ENCODE peak calls at places on chromosomes 1 and 21, in four cellular contexts. I, D, N and X are unnamed samples.

GRCh38 chr1:219387211-219387610 is 213.5 kb downstream of the LYPLAL1 start:
- DNase-seq in D (no peak), N (no peak), I (no peak), X (no peak)

GRCh38 chr1:94961994-94962744 is 35.3 kb upstream of the CNN3 start:
- DNase-seq in I (no peak), D (no peak), N (no peak), X (no peak)

GRCh38 chr1:211581521-211581920 is 2.6 kb upstream of the SLC30A1 start:
- DNase-seq in N (no peak), D (no peak), I (no peak), X (no peak)

GRCh38 chr1:6116137-6116536 is 64.0 kb downstream of the CHD5 start:
- DNase-seq in N (no peak), D (no peak), I (peak; percentile 57), X (no peak)

GRCh38 chr1:1527092-1527816 is 13.2 kb downstream of the TMEM240 start:
- DNase-seq in I (no peak), N (no peak), D (no peak), X (no peak)

GRCh38 chr1:83860506-83861221 is 138.3 kb downstream of the TTLL7 start:
- DNase-seq in I (peak; percentile 44), D (peak; percentile 87), N (peak; percentile 90), X (no peak)

GRCh38 chr1:226711976-226712778 is 26.9 kb downstream of the ITPKB start:
- DNase-seq in I (no peak), N (no peak), D (no peak), X (no peak)

GRCh38 chr1:21541835-21542234 is 32.6 kb downstream of the ALPL start:
- DNase-seq in N (no peak), I (no peak), D (no peak), X (no peak)

GRCh38 chr1:6342031-6342430 is 51.5 kb downstream of the ACOT7 start:
- DNase-seq in D (no peak), I (no peak), N (no peak), X (no peak)

GRCh38 chr1:17833661-17834501 is 78.7 kb downstream of the ACTL8 start:
- DNase-seq in D (no peak), I (no peak), N (no peak), X (no peak)

GRCh38 chr1:170711682-170712081 is 47.8 kb downstream of the PRRX1 start:
- DNase-seq in N (no peak), D (no peak), I (peak; percentile 83), X (no peak)

GRCh38 chr1:3441449-3441848 is 13.0 kb upstream of the ARHGEF16 start:
- DNase-seq in N (no peak), D (no peak), I (no peak), X (no peak)

GRCh38 chr1:16976966-16977365 is 3.5 kb downstream of the MFAP2 start:
- DNase-seq in I (no peak), N (no peak), D (no peak), X (no peak)

GRCh38 chr1:85330206-85330605 is 53.8 kb upstream of the BCL10 start:
- DNase-seq in I (peak; percentile 85), D (no peak), N (no peak), X (peak; percentile 93)

GRCh38 chr1:217048104-217048707 is 325.0 kb upstream of the ESRRG start:
- DNase-seq in D (no peak), I (no peak), N (no peak), X (no peak)

GRCh38 chr21:44365251-44365966 is 12.0 kb downstream of the TRPM2 start:
- DNase-seq in I (no peak), N (no peak), D (no peak), X (no peak)

GRCh38 chr1:89952021-89952995 is 42.6 kb upstream of the ZNF326 start:
- DNase-seq in I (no peak), D (no peak), N (no peak), X (no peak)

GRCh38 chr1:83819436-83819835 is 179.5 kb downstream of the TTLL7 start:
- DNase-seq in D (no peak), N (no peak), I (no peak), X (no peak)

GRCh38 chr1:119737040-119737682 is 25.4 kb downstream of the PHGDH start:
- DNase-seq in D (peak; percentile 40), N (no peak), I (no peak), X (peak; percentile 56)

GRCh38 chr1:209803568-209803967 is 2.4 kb downstream of the IRF6 start:
- DNase-seq in I (no peak), N (no peak), D (no peak), X (no peak)

GRCh38 chr21:38286739-38287426 is 30.1 kb downstream of the KCNJ15 start:
- DNase-seq in D (no peak), I (no peak), N (no peak), X (no peak)

GRCh38 chr1:31376374-31377134 is 3.7 kb upstream of the FABP3 start:
- DNase-seq in N (no peak), D (no peak), I (peak; percentile 59), X (no peak)

GRCh38 chr1:61358770-61359455 is 276.6 kb downstream of the NFIA start:
- DNase-seq in N (no peak), I (peak; percentile 63), D (no peak), X (no peak)

GRCh38 chr1:220776725-220777326 is 9.9 kb upstream of the MTARC1 start:
- DNase-seq in D (peak; percentile 74), I (peak; percentile 41), N (peak; percentile 88), X (no peak)

GRCh38 chr1:43522776-43523480 is 7.8 kb upstream of the PTPRF start:
- DNase-seq in D (no peak), N (no peak), I (peak; percentile 99), X (no peak)

GRCh38 chr21:43995521-43996105 is 16.5 kb upstream of the TRAPPC10 start:
- DNase-seq in N (no peak), D (no peak), I (no peak), X (no peak)

GRCh38 chr1:78370356-78370755 is 120.4 kb upstream of the PTGFR start:
- DNase-seq in D (no peak), N (no peak), I (peak; percentile 67), X (no peak)

GRCh38 chr1:160308451-160309182 is 23.7 kb upstream of the PEX19 start:
- DNase-seq in D (no peak), I (no peak), N (no peak), X (no peak)

GRCh38 chr1:226679303-226679702 is 59.8 kb downstream of the ITPKB start:
- DNase-seq in I (no peak), D (no peak), N (no peak), X (no peak)

GRCh38 chr21:15894596-15894995 is 164.8 kb downstream of the USP25 start:
- DNase-seq in I (peak; percentile 20), N (no peak), D (no peak), X (no peak)

GRCh38 chr1:149849246-149849946 is 50.0 kb upstream of the BOLA1 start:
- DNase-seq in I (no peak), N (no peak), D (peak; percentile 3), X (no peak)

GRCh38 chr1:10910490-10911273 is 101.8 kb upstream of the TARDBP start:
- DNase-seq in I (no peak), N (peak; percentile 18), D (no peak), X (no peak)

GRCh38 chr1:156655904-156656516 is 14.1 kb downstream of the BCAN start:
- DNase-seq in N (no peak), D (no peak), I (no peak), X (no peak)

GRCh38 chr1:156658496-156658895 is 16.6 kb downstream of the BCAN start:
- DNase-seq in N (no peak), I (no peak), D (no peak), X (no peak)

GRCh38 chr1:156657971-156658319 is 16.0 kb downstream of the BCAN start:
- DNase-seq in D (no peak), I (no peak), N (no peak), X (no peak)

GRCh38 chr1:156656779-156657160 is 14.9 kb downstream of the BCAN start:
- DNase-seq in I (no peak), N (no peak), D (no peak), X (no peak)

DNA sequence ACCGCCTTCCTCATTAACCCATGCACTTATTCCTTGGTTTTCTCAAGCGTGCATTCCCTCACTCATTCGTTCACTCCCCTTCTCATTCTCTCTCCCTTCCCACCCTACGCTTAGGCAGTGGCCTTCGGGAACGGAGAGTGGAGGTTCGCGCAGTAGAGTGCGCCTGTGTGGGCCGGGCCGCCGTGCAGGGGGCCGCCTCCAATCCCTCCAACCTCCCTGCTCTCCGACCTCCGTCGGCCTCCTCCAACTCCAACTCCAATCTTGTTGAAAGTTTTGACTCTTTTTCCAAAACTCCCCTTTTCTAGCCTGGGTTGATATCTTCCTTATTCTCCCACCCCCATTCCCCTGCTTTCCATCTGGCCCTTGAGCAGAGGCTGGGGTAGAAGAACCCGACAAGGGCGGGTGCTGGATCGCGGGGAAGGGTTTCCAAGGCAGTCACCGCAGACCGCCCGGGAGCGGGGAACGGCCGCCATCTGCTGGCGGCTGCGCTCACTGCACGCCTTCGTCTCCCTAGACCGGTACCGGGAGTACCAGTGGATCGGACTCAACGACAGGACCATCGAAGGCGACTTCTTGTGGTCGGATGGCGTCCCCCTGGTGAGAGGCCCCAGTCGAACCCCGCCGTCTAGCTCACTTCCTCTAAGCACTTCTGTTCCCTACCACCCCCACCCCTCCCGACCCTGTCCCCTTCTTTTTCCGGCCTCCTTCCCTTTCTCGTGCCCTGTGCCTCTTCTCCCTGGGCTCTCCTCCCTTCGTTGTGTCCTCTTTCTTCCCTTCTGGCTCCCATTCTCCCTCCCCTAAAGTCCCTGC is 15.4 kb downstream of the BCAN start:
- DNase-seq in D (peak; percentile 57), I (peak; percentile 34), N (peak; percentile 88), X (no peak)
- H3K4me3 ChIP-seq in D (peak overlapping the region; percentile 16), I (no peak overlapping the region), N (peak overlapping the region; percentile 21), X (peak overlapping the region; percentile 5)

GRCh38 chr1:233424727-233425222 is 97.3 kb downstream of the MAP3K21 start:
- DNase-seq in D (no peak), N (no peak), I (peak; percentile 15), X (no peak)
- TF ChIP-seq CTCF in D (no peak), N (no peak), I (no peak), X (peak; percentile 37)

DNA sequence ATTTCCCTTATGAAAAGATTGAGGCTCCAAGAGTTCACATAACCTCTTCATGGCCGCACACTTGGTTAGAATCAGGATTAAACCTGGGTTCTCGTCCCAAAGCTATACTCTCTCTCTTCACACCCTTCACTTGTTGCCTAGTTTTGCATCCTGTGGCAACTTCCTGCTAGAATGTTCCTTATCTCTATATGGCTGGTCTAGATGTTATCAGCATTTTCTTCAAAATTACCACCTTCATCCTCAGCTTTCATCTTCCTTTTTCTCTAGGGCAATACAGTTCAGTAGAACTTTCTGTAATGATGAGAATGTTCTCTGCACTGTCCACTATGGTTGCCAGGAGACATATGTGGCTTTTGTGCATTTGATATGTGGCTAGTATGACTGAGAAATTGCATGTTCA is 31.1 kb upstream of the BCAR3 start:
- DNase-seq in N (no peak), D (no peak), I (no peak), X (no peak)
- H3K4me3 ChIP-seq in N (no peak overlapping the region), D (no peak overlapping the region), I (no peak overlapping the region), X (no peak overlapping the region)

DNA sequence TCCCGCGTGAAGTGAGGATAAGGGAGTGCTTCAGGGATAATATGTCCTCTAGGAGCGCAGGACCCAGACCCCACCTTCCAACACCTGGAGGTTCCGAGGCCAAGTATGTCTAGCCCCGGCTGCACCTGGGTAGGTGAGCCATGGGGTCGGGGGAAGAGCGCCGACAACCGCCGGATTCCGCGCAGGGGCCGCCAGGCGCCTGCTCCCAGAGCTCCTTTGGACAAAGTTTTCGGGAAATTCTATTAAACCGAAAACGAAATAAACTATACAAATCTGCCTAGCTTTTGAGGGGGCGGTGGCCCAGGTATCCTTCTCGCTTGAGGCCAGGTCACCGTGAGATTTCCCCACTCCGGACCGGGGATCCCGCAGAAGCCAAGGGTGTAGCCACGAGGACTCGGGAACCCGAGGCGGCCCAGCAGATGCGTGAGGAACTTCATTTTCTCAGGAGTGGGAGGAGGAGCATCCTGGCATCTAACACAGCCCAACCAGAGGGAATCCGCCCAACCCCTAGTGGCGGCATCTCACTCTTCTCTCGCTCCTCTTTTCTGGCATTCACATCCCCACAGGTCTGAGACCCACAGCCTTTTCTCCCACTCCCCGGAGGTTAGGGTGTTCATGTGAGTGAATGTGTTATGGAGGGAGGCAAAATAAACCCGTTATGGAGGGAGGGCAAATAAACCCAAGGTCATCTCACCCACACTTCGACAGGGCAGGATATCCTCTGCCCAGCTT is 2.3 kb upstream of the DMRTA2 start:
- DNase-seq in N (no peak), I (no peak), D (no peak), X (no peak)
- TF ChIP-seq CTCF in N (no peak), I (no peak), D (no peak), X (no peak)